ENCODE peak calls at places on chromosomes 3 and 15, in nine cellular contexts. One of them, this sample, is unnamed. For H3K27me3, the result is how much of the 10 kb centered on the place peaks cover.

GRCh38 chr15:85625856-85626255 is 168.9 kb downstream of the KLHL25 start:
- DNase-seq in stomach: no peak
- DNase-seq in spleen: no peak
- DNase-seq in esophagus muscularis mucosa: no peak
- DNase-seq in sigmoid colon: no peak
- DNase-seq in suprapubic skin: no peak
- DNase-seq in HCT116: no peak
- DNase-seq in transverse colon: no peak
- DNase-seq in GM23338: no peak
- DNase-seq in this sample: no peak

GRCh38 chr3:125051715-125052581 is 3.8 kb downstream of the HEG1 start:
- DNase-seq in suprapubic skin: peak
- DNase-seq in GM23338: peak
- DNase-seq in stomach: no peak
- DNase-seq in esophagus muscularis mucosa: no peak
- DNase-seq in transverse colon: peak
- DNase-seq in spleen: peak
- DNase-seq in sigmoid colon: peak
- DNase-seq in HCT116: no peak
- DNase-seq in this sample: no peak

GRCh38 chr3:178084938-178085816 is 451.1 kb upstream of the KCNMB2 start:
- DNase-seq in HCT116: no peak
- DNase-seq in spleen: no peak
- DNase-seq in sigmoid colon: peak
- DNase-seq in suprapubic skin: peak
- DNase-seq in esophagus muscularis mucosa: peak
- DNase-seq in stomach: peak
- DNase-seq in transverse colon: peak
- DNase-seq in GM23338: peak
- DNase-seq in this sample: peak

GRCh38 chr3:32882603-32883025 is 64.8 kb downstream of the TRIM71 start:
- DNase-seq in sigmoid colon: no peak
- DNase-seq in stomach: no peak
- DNase-seq in GM23338: no peak
- DNase-seq in suprapubic skin: no peak
- DNase-seq in esophagus muscularis mucosa: no peak
- DNase-seq in transverse colon: no peak
- DNase-seq in HCT116: no peak
- DNase-seq in spleen: no peak
- DNase-seq in this sample: no peak

GRCh38 chr3:114745322-114746240 is 401.5 kb downstream of the ZBTB20 start:
- DNase-seq in transverse colon: no peak
- DNase-seq in stomach: no peak
- DNase-seq in GM23338: no peak
- DNase-seq in sigmoid colon: no peak
- DNase-seq in spleen: no peak
- DNase-seq in esophagus muscularis mucosa: no peak
- DNase-seq in HCT116: peak
- DNase-seq in suprapubic skin: no peak
- DNase-seq in this sample: no peak

GRCh38 chr3:167773584-167773983 is 38.1 kb downstream of the SERPINI1 start:
- DNase-seq in transverse colon: no peak
- DNase-seq in spleen: no peak
- DNase-seq in esophagus muscularis mucosa: no peak
- DNase-seq in GM23338: no peak
- DNase-seq in HCT116: no peak
- DNase-seq in sigmoid colon: no peak
- DNase-seq in stomach: no peak
- DNase-seq in suprapubic skin: no peak
- DNase-seq in this sample: no peak

GRCh38 chr15:31523655-31524049 is 197.0 kb downstream of the KLF13 start:
- DNase-seq in sigmoid colon: no peak
- DNase-seq in suprapubic skin: no peak
- DNase-seq in HCT116: no peak
- DNase-seq in GM23338: no peak
- DNase-seq in stomach: no peak
- DNase-seq in spleen: no peak
- DNase-seq in esophagus muscularis mucosa: no peak
- DNase-seq in transverse colon: no peak
- DNase-seq in this sample: no peak

GRCh38 chr3:15982667-15983145 is 184.9 kb upstream of the ANKRD28 start:
- DNase-seq in stomach: no peak
- DNase-seq in GM23338: no peak
- DNase-seq in HCT116: peak
- DNase-seq in suprapubic skin: peak
- DNase-seq in transverse colon: no peak
- DNase-seq in sigmoid colon: no peak
- DNase-seq in esophagus muscularis mucosa: peak
- DNase-seq in spleen: no peak
- DNase-seq in this sample: no peak

GRCh38 chr15:64619880-64620839 is 155.2 kb downstream of the RBPMS2 start:
- DNase-seq in transverse colon: no peak
- DNase-seq in stomach: no peak
- DNase-seq in GM23338: no peak
- DNase-seq in HCT116: no peak
- DNase-seq in esophagus muscularis mucosa: no peak
- DNase-seq in suprapubic skin: no peak
- DNase-seq in sigmoid colon: no peak
- DNase-seq in spleen: no peak
- DNase-seq in this sample: no peak

GRCh38 chr15:30939161-30939560 is 35.4 kb downstream of the FAN1 start:
- DNase-seq in transverse colon: no peak
- DNase-seq in esophagus muscularis mucosa: peak
- DNase-seq in HCT116: no peak
- DNase-seq in spleen: no peak
- DNase-seq in suprapubic skin: no peak
- DNase-seq in sigmoid colon: no peak
- DNase-seq in GM23338: no peak
- DNase-seq in stomach: no peak
- DNase-seq in this sample: peak

GRCh38 chr3:136193273-136194043 is 2.7 kb downstream of the MSL2 start:
- DNase-seq in suprapubic skin: no peak
- DNase-seq in spleen: no peak
- DNase-seq in GM23338: no peak
- DNase-seq in stomach: no peak
- DNase-seq in esophagus muscularis mucosa: no peak
- DNase-seq in transverse colon: no peak
- DNase-seq in HCT116: no peak
- DNase-seq in sigmoid colon: no peak
- DNase-seq in this sample: peak

GRCh38 chr3:122299222-122299621 is 25.8 kb upstream of the CSTA start:
- DNase-seq in GM23338: no peak
- DNase-seq in stomach: no peak
- DNase-seq in transverse colon: no peak
- DNase-seq in HCT116: no peak
- DNase-seq in spleen: no peak
- DNase-seq in suprapubic skin: no peak
- DNase-seq in esophagus muscularis mucosa: no peak
- DNase-seq in sigmoid colon: no peak
- DNase-seq in this sample: no peak

GRCh38 chr15:99321477-99321876 is 70.2 kb downstream of the LRRC28 start:
- DNase-seq in HCT116: no peak
- DNase-seq in transverse colon: no peak
- DNase-seq in sigmoid colon: no peak
- DNase-seq in esophagus muscularis mucosa: no peak
- DNase-seq in stomach: no peak
- DNase-seq in suprapubic skin: no peak
- DNase-seq in GM23338: no peak
- DNase-seq in spleen: no peak
- DNase-seq in this sample: no peak

GRCh38 chr3:73509812-73510211 is 114.9 kb downstream of the PDZRN3 start:
- DNase-seq in GM23338: no peak
- DNase-seq in suprapubic skin: no peak
- DNase-seq in spleen: no peak
- DNase-seq in esophagus muscularis mucosa: peak
- DNase-seq in stomach: no peak
- DNase-seq in sigmoid colon: no peak
- DNase-seq in transverse colon: no peak
- DNase-seq in HCT116: no peak
- DNase-seq in this sample: no peak

GRCh38 chr3:189724366-189724765 is 93.2 kb downstream of the TP63 start:
- DNase-seq in esophagus muscularis mucosa: no peak
- DNase-seq in stomach: no peak
- DNase-seq in transverse colon: no peak
- DNase-seq in sigmoid colon: no peak
- DNase-seq in GM23338: no peak
- DNase-seq in suprapubic skin: no peak
- DNase-seq in HCT116: no peak
- DNase-seq in spleen: no peak
- DNase-seq in this sample: no peak

GRCh38 chr3:30858894-30859389 is 35.5 kb downstream of the GADL1 start:
- DNase-seq in HCT116: no peak
- DNase-seq in spleen: no peak
- DNase-seq in stomach: no peak
- DNase-seq in GM23338: no peak
- DNase-seq in transverse colon: no peak
- DNase-seq in esophagus muscularis mucosa: no peak
- DNase-seq in suprapubic skin: no peak
- DNase-seq in sigmoid colon: no peak
- DNase-seq in this sample: no peak
- H3K27me3 ChIP-seq in HCT116: under half
- H3K27me3 ChIP-seq in spleen: under half
- H3K27me3 ChIP-seq in stomach: under half
- H3K27me3 ChIP-seq in GM23338: under half
- H3K27me3 ChIP-seq in transverse colon: under half
- H3K27me3 ChIP-seq in esophagus muscularis mucosa: under half
- H3K27me3 ChIP-seq in suprapubic skin: under half
- H3K27me3 ChIP-seq in sigmoid colon: under half
- H3K27me3 ChIP-seq in this sample: under half

DNA sequence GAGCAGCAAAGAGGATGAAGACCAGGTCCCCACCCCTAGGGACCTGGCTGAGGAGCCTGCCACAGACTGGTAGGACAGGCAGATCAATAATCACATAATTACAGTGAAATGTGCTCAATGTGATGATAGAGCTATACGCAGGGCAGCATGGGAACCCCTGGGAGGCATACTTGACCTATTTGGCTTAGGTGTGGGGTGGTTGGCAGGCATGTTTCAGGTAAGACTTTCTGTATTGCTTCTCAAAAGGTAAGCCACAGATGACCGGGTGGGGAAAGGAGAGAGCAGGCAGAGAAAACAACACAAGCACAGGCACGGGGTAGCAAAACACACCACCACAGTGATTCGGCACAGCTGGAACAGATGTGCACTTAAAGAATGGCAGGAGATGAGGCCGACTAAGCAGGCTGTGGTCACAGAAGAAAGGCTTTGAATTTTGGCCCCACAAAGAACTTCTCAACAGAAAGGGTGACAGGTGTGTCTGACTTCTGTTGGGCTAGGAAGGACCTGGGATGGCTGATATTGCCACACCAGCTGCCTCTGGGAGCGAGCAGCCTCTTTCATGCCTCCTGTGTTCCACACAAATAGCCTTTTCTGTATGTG is 64.1 kb downstream of the ABCC5 start:
- DNase-seq in GM23338: no peak
- DNase-seq in suprapubic skin: no peak
- DNase-seq in esophagus muscularis mucosa: no peak
- DNase-seq in sigmoid colon: no peak
- DNase-seq in transverse colon: no peak
- DNase-seq in stomach: no peak
- DNase-seq in spleen: no peak
- DNase-seq in HCT116: no peak
- DNase-seq in this sample: no peak
- TF ChIP-seq POLR2AphosphoS5 in GM23338: no peak
- TF ChIP-seq POLR2AphosphoS5 in suprapubic skin: no peak
- TF ChIP-seq POLR2AphosphoS5 in esophagus muscularis mucosa: no peak
- TF ChIP-seq POLR2AphosphoS5 in sigmoid colon: no peak
- TF ChIP-seq POLR2AphosphoS5 in transverse colon: no peak
- TF ChIP-seq POLR2AphosphoS5 in stomach: no peak
- TF ChIP-seq POLR2AphosphoS5 in spleen: no peak
- TF ChIP-seq POLR2AphosphoS5 in HCT116: no peak
- TF ChIP-seq POLR2AphosphoS5 in this sample: no peak

GRCh38 chr3:134667956-134668355 is 17.1 kb upstream of the KY start:
- DNase-seq in stomach: no peak
- DNase-seq in esophagus muscularis mucosa: no peak
- DNase-seq in HCT116: no peak
- DNase-seq in suprapubic skin: no peak
- DNase-seq in sigmoid colon: no peak
- DNase-seq in spleen: no peak
- DNase-seq in GM23338: no peak
- DNase-seq in transverse colon: no peak
- DNase-seq in this sample: no peak
- H3K27me3 ChIP-seq in stomach: under half
- H3K27me3 ChIP-seq in esophagus muscularis mucosa: under half
- H3K27me3 ChIP-seq in HCT116: under half
- H3K27me3 ChIP-seq in suprapubic skin: under half
- H3K27me3 ChIP-seq in sigmoid colon: under half
- H3K27me3 ChIP-seq in spleen: under half
- H3K27me3 ChIP-seq in GM23338: under half
- H3K27me3 ChIP-seq in transverse colon: under half
- H3K27me3 ChIP-seq in this sample: under half

GRCh38 chr3:188700497-188700896 is 471.3 kb upstream of the TPRG1 start:
- DNase-seq in suprapubic skin: no peak
- DNase-seq in spleen: no peak
- DNase-seq in GM23338: no peak
- DNase-seq in sigmoid colon: no peak
- DNase-seq in esophagus muscularis mucosa: no peak
- DNase-seq in stomach: no peak
- DNase-seq in HCT116: no peak
- DNase-seq in transverse colon: no peak
- DNase-seq in this sample: no peak

GRCh38 chr3:188697127-188697526 is 474.6 kb upstream of the TPRG1 start:
- DNase-seq in suprapubic skin: no peak
- DNase-seq in GM23338: peak
- DNase-seq in spleen: no peak
- DNase-seq in stomach: no peak
- DNase-seq in transverse colon: no peak
- DNase-seq in sigmoid colon: no peak
- DNase-seq in esophagus muscularis mucosa: no peak
- DNase-seq in HCT116: no peak
- DNase-seq in this sample: no peak

GRCh38 chr3:188698436-188698835 is 473.3 kb upstream of the TPRG1 start:
- DNase-seq in stomach: no peak
- DNase-seq in spleen: no peak
- DNase-seq in esophagus muscularis mucosa: no peak
- DNase-seq in HCT116: no peak
- DNase-seq in sigmoid colon: no peak
- DNase-seq in GM23338: no peak
- DNase-seq in suprapubic skin: no peak
- DNase-seq in transverse colon: no peak
- DNase-seq in this sample: no peak

GRCh38 chr3:188706176-188706575 is 465.6 kb upstream of the TPRG1 start:
- DNase-seq in suprapubic skin: no peak
- DNase-seq in transverse colon: no peak
- DNase-seq in GM23338: no peak
- DNase-seq in spleen: no peak
- DNase-seq in HCT116: no peak
- DNase-seq in stomach: no peak
- DNase-seq in sigmoid colon: no peak
- DNase-seq in esophagus muscularis mucosa: no peak
- DNase-seq in this sample: no peak

DNA sequence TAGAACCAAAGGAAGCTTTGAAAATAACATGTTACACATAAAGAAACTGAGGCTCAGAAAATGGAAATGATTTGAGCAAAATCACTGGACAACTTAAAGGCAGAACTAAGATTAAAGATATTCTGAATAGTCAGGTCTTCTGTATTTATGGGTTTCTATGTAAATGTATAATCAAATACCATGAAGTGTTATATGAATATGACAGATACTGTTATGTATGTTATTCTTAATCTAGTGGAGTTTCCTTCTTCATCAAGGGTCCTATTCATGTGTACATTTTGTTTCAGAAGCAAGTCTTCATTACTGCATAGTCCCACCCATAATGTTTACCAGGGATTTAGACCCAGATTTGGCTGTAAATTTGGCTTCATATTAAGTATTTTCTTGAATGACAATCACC is 470.9 kb upstream of the TPRG1 start:
- DNase-seq in sigmoid colon: no peak
- DNase-seq in esophagus muscularis mucosa: no peak
- DNase-seq in GM23338: no peak
- DNase-seq in HCT116: no peak
- DNase-seq in transverse colon: no peak
- DNase-seq in suprapubic skin: no peak
- DNase-seq in stomach: no peak
- DNase-seq in spleen: no peak
- DNase-seq in this sample: no peak
- TF ChIP-seq POLR2AphosphoS5 in sigmoid colon: no peak
- TF ChIP-seq POLR2AphosphoS5 in esophagus muscularis mucosa: no peak
- TF ChIP-seq POLR2AphosphoS5 in GM23338: no peak
- TF ChIP-seq POLR2AphosphoS5 in HCT116: no peak
- TF ChIP-seq POLR2AphosphoS5 in transverse colon: no peak
- TF ChIP-seq POLR2AphosphoS5 in suprapubic skin: no peak
- TF ChIP-seq POLR2AphosphoS5 in stomach: no peak
- TF ChIP-seq POLR2AphosphoS5 in spleen: no peak
- TF ChIP-seq POLR2AphosphoS5 in this sample: no peak

This sample was measured in upper lobe of left lung.